ENCODE peak calls at places on chromosomes 16 and 17, in six cellular contexts. Q, Z, G, U, L and J are unnamed samples.
A peak's percentile ranks its signal among the peaks of the same experiment; 100 is the strongest.

GRCh38 chr16:5769513-5769912 is 671.9 kb upstream of the EEF2KMT start:
- DNase-seq in Q (no peak), Z (no peak), G (no peak), U (no peak), L (no peak), J (no peak)

GRCh38 chr16:80580109-80580832 is 39.5 kb downstream of the DYNLRB2 start:
- DNase-seq in Q (no peak), Z (no peak), G (peak; percentile 92), U (no peak), L (peak; percentile 11), J (no peak)

GRCh38 chr17:75346906-75347305 is 57.7 kb upstream of the SLC25A19 start:
- DNase-seq in Q (no peak), Z (no peak), G (no peak), U (no peak), L (no peak), J (no peak)

GRCh38 chr17:43338886-43339516 is 59.8 kb upstream of the ARL4D start:
- DNase-seq in Q (peak; percentile 78), Z (peak; percentile 64), G (peak; percentile 62), U (peak; percentile 83), L (peak; percentile 37), J (peak; percentile 62)

GRCh38 chr16:48008011-48008410 is 147.8 kb downstream of the ABCC12 start:
- DNase-seq in Q (no peak), Z (no peak), G (no peak), U (no peak), L (no peak), J (no peak)

GRCh38 chr16:64380751-64381150 is 741.1 kb downstream of the CDH11 start:
- DNase-seq in Q (no peak), Z (no peak), G (no peak), U (no peak), L (no peak), J (no peak)

GRCh38 chr17:80819422-80820164 is 172.0 kb upstream of the CHMP6 start:
- DNase-seq in Q (no peak), Z (no peak), G (peak; percentile 66), U (no peak), L (no peak), J (no peak)

GRCh38 chr16:74568961-74569631 is 37.8 kb downstream of the GLG1 start:
- DNase-seq in Q (no peak), Z (no peak), G (no peak), U (no peak), L (no peak), J (no peak)

GRCh38 chr17:51764387-51764971 is 394.0 kb downstream of the CA10 start:
- DNase-seq in Q (peak; percentile 52), Z (peak; percentile 36), G (peak; percentile 70), U (peak; percentile 41), L (peak; percentile 8), J (peak; percentile 55)

GRCh38 chr17:59893617-59894100 is 738 bp downstream of the RPS6KB1 start:
- DNase-seq in Q (peak; percentile 35), Z (peak; percentile 44), G (peak; percentile 59), U (no peak), L (no peak), J (no peak)

GRCh38 chr16:85495259-85495658 is 117.9 kb upstream of the GSE1 start:
- DNase-seq in Q (no peak), Z (no peak), G (no peak), U (no peak), L (no peak), J (no peak)

GRCh38 chr16:11665071-11665491 is 3.2 kb upstream of the SNN start:
- DNase-seq in Q (no peak), Z (no peak), G (peak; percentile 75), U (no peak), L (no peak), J (no peak)

GRCh38 chr16:2511128-2511785 is 2.5 kb upstream of the ATP6V0C start:
- DNase-seq in Q (no peak), Z (peak; percentile 59), G (no peak), U (peak; percentile 58), L (peak; percentile 21), J (peak; percentile 61)

GRCh38 chr17:38748329-38749221 is at the start of gene PCGF2:
- DNase-seq in Q (peak; percentile 73), Z (peak; percentile 83), G (no peak), U (peak; percentile 85), L (no peak), J (peak; percentile 92)

GRCh38 chr16:10558746-10559641 is 21.4 kb downstream of the EMP2 start:
- DNase-seq in Q (peak; percentile 98), Z (peak; percentile 52), G (no peak), U (peak; percentile 75), L (no peak), J (no peak)

GRCh38 chr17:76074390-76075363 is at the start of gene GALR2:
- DNase-seq in Q (no peak), Z (no peak), G (no peak), U (no peak), L (no peak), J (no peak)

GRCh38 chr17:21400816-21401593 is 24.8 kb downstream of the KCNJ12 start:
- DNase-seq in Q (no peak), Z (no peak), G (no peak), U (no peak), L (no peak), J (no peak)

GRCh38 chr17:4945944-4946280 is 2.4 kb downstream of the PFN1 start:
- DNase-seq in Q (no peak), Z (no peak), G (no peak), U (no peak), L (no peak), J (no peak)

GRCh38 chr16:85574672-85575475 is 38.2 kb upstream of the GSE1 start:
- DNase-seq in Q (no peak), Z (no peak), G (no peak), U (peak; percentile 53), L (no peak), J (no peak)

GRCh38 chr17:13420294-13421277 is 181.1 kb downstream of the HS3ST3A1 start:
- DNase-seq in Q (no peak), Z (no peak), G (no peak), U (no peak), L (no peak), J (no peak)

GRCh38 chr16:11165894-11166665 is 89.9 kb downstream of the SOCS1 start:
- DNase-seq in Q (no peak), Z (no peak), G (no peak), U (no peak), L (no peak), J (no peak)

GRCh38 chr17:80034977-80035686 is 540 bp downstream of the TBC1D16 start:
- DNase-seq in Q (no peak), Z (peak; percentile 68), G (peak; percentile 64), U (no peak), L (no peak), J (no peak)

GRCh38 chr17:2700031-2700490 is 11.5 kb downstream of the CLUH start:
- DNase-seq in Q (peak; percentile 39), Z (no peak), G (no peak), U (no peak), L (no peak), J (no peak)

GRCh38 chr17:2703181-2703580 is 8.4 kb downstream of the CLUH start:
- DNase-seq in Q (peak; percentile 52), Z (no peak), G (no peak), U (no peak), L (no peak), J (no peak)

GRCh38 chr17:2701161-2701995 is 10.2 kb downstream of the CLUH start:
- DNase-seq in Q (peak; percentile 47), Z (no peak), G (no peak), U (no peak), L (no peak), J (no peak)

GRCh38 chr17:2701996-2702741 is 9.4 kb downstream of the CLUH start:
- DNase-seq in Q (no peak), Z (no peak), G (no peak), U (no peak), L (no peak), J (no peak)

GRCh38 chr17:2700491-2701141 is 10.9 kb downstream of the CLUH start:
- DNase-seq in Q (peak; percentile 39), Z (no peak), G (no peak), U (no peak), L (no peak), J (no peak)
- H3K4me3 ChIP-seq in Q (no peak overlapping the region), Z (no peak overlapping the region), G (no peak overlapping the region), U (no peak overlapping the region), L (no peak overlapping the region), J (no peak overlapping the region)

GRCh38 chr17:73643012-73643845 is 1.0 kb downstream of the SDK2 start:
- DNase-seq in Q (no peak), Z (no peak), G (peak; percentile 10), U (peak; percentile 17), L (peak; percentile 25), J (no peak)
- H3K27me3 ChIP-seq in Q (no peaks in the 10 kb centered on the region), Z (peaks cover 14% of the 10 kb centered on the region), G (peaks cover 8% of the 10 kb centered on the region), U (peaks cover 94% of the 10 kb centered on the region), L (no peaks in the 10 kb centered on the region), J (peaks cover 92% of the 10 kb centered on the region)

GRCh38 chr16:19858006-19858653 is 26.5 kb downstream of the GPRC5B start:
- DNase-seq in Q (no peak), Z (peak; percentile 53), G (no peak), U (no peak), L (no peak), J (no peak)
- H3K4me1 ChIP-seq in Q (no peaks in the 10 kb centered on the region), Z (no peaks in the 10 kb centered on the region), G (no peaks in the 10 kb centered on the region), U (no peaks in the 10 kb centered on the region), L (no peaks in the 10 kb centered on the region), J (peaks cover 16% of the 10 kb centered on the region)

GRCh38 chr16:62036101-62036806 is at the start of gene CDH8:
- DNase-seq in Q (no peak), Z (no peak), G (no peak), U (no peak), L (no peak), J (no peak)

GRCh38 chr16:62036807-62037135 is 533 bp upstream of the CDH8 start:
- DNase-seq in Q (no peak), Z (no peak), G (no peak), U (no peak), L (no peak), J (no peak)

GRCh38 chr16:62034236-62035114 is 1.8 kb downstream of the CDH8 start:
- DNase-seq in Q (no peak), Z (no peak), G (no peak), U (no peak), L (no peak), J (no peak)

GRCh38 chr16:62033065-62033464 is 3.2 kb downstream of the CDH8 start:
- DNase-seq in Q (no peak), Z (no peak), G (no peak), U (no peak), L (no peak), J (no peak)

DNA sequence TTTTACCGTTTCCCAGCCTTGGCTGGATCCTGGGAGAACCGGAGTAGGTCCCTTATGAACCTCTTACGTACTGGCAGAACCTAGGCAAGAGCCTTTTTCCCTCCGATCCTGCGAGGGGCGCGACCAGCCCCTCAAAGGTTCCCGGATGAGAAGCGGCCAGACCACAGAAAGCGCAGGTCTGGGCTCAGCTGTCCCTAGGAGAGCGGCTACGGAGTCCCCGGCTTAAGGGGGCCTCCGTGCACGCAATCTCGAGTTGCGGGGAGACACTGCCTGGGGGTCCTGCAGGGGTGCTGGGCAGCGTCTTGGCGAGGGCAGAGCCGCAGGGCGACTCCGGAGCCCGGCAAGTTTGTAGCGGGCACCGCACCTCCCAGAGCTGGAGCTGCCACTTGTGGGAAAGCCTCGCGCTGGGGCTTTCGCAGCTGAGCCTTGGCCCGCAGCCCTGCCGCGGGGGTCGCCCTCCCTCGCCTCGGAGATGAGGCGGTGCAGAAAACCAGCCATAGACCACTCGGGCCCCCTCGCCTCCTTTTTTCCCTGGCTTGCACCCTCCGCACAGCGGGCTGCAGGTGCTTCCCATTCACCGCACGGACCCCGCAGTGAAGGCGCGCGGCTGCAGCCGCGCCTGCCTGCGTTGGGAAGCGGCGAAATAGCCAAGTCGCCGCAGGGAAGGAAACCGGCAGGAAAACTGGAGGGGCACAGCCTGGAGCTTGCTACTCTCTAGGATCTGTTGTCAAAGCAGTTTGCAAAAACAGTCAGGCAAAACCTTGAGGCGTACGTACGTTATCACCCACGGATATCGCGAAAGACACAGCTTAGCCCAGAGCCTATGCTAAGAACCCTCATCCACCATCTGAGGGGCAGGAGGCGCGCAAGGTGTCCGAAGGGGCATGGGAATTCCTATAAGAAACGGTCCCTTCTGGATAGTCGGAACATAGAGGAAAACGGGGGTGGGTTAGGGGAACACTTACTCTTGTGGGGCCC is 834 bp downstream of the CDH8 start:
- DNase-seq in Q (no peak), Z (no peak), G (no peak), U (no peak), L (no peak), J (no peak)
- H3K4me3 ChIP-seq in Q (no peak overlapping the region), Z (no peak overlapping the region), G (no peak overlapping the region), U (peak overlapping the region; percentile 28), L (no peak overlapping the region), J (no peak overlapping the region)